ENCODE peak calls at places on chromosomes 6 and 20, in four cellular contexts. C is CD8-positive, alpha-beta memory T cell; E is mesendoderm; J is fibroblast of lung. A is an unnamed sample.

GRCh38 chr6:20292905-20293304 is 80.6 kb upstream of the MBOAT1 start:
- DNase-seq in J (no peak), C (no peak), E (no peak), A (no peak)

GRCh38 chr6:30500421-30501069 is 11.2 kb downstream of the HLA-E start:
- DNase-seq in C (no peak), J (peak; percentile 13), E (no peak), A (no peak)

GRCh38 chr20:54132612-54133433 is 41.0 kb downstream of the CYP24A1 start:
- DNase-seq in E (peak; percentile 82), J (peak; percentile 99), C (no peak), A (peak; percentile 98)

GRCh38 chr6:167662881-167663205 is 163.9 kb upstream of the AFDN start:
- DNase-seq in C (no peak), J (no peak), E (no peak), A (no peak)

GRCh38 chr6:18632670-18633410 is 245.7 kb downstream of the RNF144B start:
- DNase-seq in C (no peak), J (peak; percentile 41), E (peak; percentile 14), A (no peak)

GRCh38 chr6:21785162-21785561 is 191.6 kb downstream of the SOX4 start:
- DNase-seq in E (no peak), J (no peak), C (no peak), A (no peak)

GRCh38 chr6:168985705-168986104 is 267.9 kb downstream of the THBS2 start:
- DNase-seq in J (no peak), E (no peak), C (no peak), A (no peak)

GRCh38 chr6:47478233-47479155 is 905 bp downstream of the CD2AP start:
- DNase-seq in E (peak; percentile 73), J (peak; percentile 36), C (peak; percentile 34), A (no peak)

GRCh38 chr20:43477193-43477592 is 19.5 kb downstream of the SRSF6 start:
- DNase-seq in C (no peak), J (no peak), E (no peak), A (no peak)

GRCh38 chr6:41595166-41595565 is 43.1 kb upstream of the MDFI start:
- DNase-seq in J (no peak), C (no peak), E (no peak), A (no peak)

GRCh38 chr20:58231678-58232077 is 3.2 kb upstream of the ANKRD60 start:
- DNase-seq in C (no peak), J (no peak), E (peak; percentile 53), A (no peak)

GRCh38 chr20:58228484-58229197 is at the start of gene ANKRD60:
- DNase-seq in J (peak; percentile 78), E (peak; percentile 74), C (peak; percentile 86), A (peak; percentile 66)

GRCh38 chr20:58227391-58228102 is 906 bp downstream of the ANKRD60 start:
- DNase-seq in C (no peak), E (no peak), J (no peak), A (no peak)

GRCh38 chr20:58228103-58228483 is 360 bp downstream of the ANKRD60 start:
- DNase-seq in E (no peak), J (no peak), C (no peak), A (no peak)

GRCh38 chr20:58229198-58229802 is 847 bp upstream of the ANKRD60 start:
- DNase-seq in C (no peak), E (peak; percentile 73), J (peak; percentile 56), A (no peak)
- H3K4me3 ChIP-seq in C (no peak overlapping the region), E (peak overlapping the region; percentile 23), J (no peak overlapping the region), A (peak overlapping the region; percentile 52)

DNA sequence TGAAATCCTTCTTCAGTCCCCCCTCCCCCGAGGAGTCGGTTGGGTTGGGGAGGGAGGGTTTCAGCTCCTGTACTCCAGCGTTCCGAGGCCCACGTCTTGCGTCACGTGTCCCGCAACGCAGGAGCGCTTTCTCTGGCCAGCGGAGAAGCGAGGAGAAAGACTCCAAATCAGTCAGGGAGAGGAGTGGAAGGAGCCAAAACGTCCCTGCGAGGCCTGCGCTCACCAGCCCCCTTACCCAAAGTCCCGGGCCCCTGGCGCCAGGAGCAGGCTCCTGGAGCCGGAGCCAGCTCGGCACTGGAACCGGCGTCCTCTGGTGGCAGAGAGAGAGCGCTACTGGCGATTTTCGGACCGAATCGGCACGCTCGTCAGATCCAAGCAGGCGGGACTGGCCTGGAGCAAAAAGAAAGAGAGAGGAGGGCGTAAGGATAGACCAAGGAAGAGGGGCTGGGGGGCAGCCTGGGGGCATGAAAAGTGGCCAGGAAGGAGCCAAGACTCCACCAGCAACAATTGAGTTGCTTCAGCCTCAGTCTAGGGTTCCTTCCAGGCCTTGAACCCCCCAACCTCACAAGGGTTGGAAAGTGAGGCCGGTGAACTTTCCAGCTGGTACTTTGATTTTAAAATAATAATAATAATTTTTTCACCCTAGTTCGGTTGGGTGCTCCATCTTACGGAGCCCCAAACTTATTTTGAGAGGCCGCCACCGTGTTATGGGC is at the start of gene GNAS:
- DNase-seq in E (peak; percentile 92), J (peak; percentile 56), C (no peak), A (peak; percentile 14)
- H3K4me3 ChIP-seq in E (peak within 1 kb of the TSS; percentile 10), J (peak within 1 kb of the TSS; percentile 44), C (peak within 1 kb of the TSS; percentile 65), A (peak within 1 kb of the TSS; percentile 69)

DNA sequence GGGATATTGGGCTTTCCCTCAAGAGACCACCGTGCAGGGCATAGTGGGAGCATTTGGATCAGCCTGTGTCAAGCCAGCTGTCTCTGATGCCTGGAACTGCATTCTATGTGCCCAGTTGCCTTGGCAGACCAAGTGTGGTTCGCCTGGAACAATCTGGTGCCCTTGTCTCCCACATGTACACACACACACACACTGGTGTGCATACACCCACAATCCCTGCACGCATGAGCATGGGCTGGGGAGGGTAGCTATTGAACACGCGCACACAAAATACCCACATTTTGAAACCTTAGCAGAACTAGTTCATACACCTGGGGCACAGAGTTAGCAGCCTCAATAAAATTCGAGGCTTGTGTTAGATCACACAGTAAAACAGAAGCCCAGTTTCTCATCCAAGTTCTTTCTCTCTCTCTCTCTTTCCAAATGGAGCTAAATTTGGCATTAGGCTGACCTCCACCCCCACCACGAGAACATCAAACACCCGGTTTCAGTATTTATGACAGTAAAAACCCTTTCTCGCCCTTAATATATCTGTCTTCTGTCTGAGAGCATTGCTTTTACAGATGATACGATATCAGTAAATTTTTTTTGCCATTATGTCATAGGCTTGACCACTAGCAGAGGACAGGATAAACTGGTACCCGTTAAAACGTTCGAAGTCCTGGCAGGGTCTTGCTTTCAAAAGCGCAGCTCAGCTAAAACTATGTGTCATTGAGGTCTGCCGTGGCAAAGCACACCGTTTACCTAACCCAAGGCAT is 18.2 kb upstream of the NFATC2 start:
- DNase-seq in C (no peak), J (peak; percentile 36), E (no peak), A (no peak)
- H3K4me3 ChIP-seq in C (no peak overlapping the region), J (peak overlapping the region; percentile 32), E (no peak overlapping the region), A (peak overlapping the region; percentile 58)

GRCh38 chr20:4063631-4064030 is 48.3 kb upstream of the RNF24 start:
- DNase-seq in C (no peak), E (peak; percentile 67), J (peak; percentile 79), A (no peak)

GRCh38 chr20:4062721-4063606 is 47.6 kb upstream of the RNF24 start:
- DNase-seq in E (no peak), J (no peak), C (no peak), A (no peak)

GRCh38 chr20:4065405-4065841 is 50.1 kb upstream of the RNF24 start:
- DNase-seq in J (peak; percentile 87), E (no peak), C (no peak), A (peak; percentile 99)

GRCh38 chr20:4066551-4066950 is 51.2 kb upstream of the RNF24 start:
- DNase-seq in J (no peak), E (no peak), C (no peak), A (no peak)

GRCh38 chr20:4064118-4064962 is 49.0 kb upstream of the RNF24 start:
- DNase-seq in E (peak; percentile 65), J (peak; percentile 92), C (no peak), A (peak; percentile 97)
- H3K4me3 ChIP-seq in E (no peak overlapping the region), J (no peak overlapping the region), C (no peak overlapping the region), A (no peak overlapping the region)

GRCh38 chr6:138162104-138162946 is 586 bp downstream of the ARFGEF3 start:
- DNase-seq in J (peak; percentile 4), C (no peak), E (peak; percentile 43), A (no peak)

GRCh38 chr6:138161434-138162103 is at the start of gene ARFGEF3:
- DNase-seq in J (peak; percentile 38), E (peak; percentile 65), C (peak; percentile 11), A (no peak)

GRCh38 chr6:138161118-138161433 is 663 bp upstream of the ARFGEF3 start:
- DNase-seq in J (no peak), C (no peak), E (peak; percentile 40), A (no peak)

GRCh38 chr6:138160329-138161117 is 1.2 kb upstream of the ARFGEF3 start:
- DNase-seq in J (no peak), C (no peak), E (peak; percentile 4), A (no peak)

DNA sequence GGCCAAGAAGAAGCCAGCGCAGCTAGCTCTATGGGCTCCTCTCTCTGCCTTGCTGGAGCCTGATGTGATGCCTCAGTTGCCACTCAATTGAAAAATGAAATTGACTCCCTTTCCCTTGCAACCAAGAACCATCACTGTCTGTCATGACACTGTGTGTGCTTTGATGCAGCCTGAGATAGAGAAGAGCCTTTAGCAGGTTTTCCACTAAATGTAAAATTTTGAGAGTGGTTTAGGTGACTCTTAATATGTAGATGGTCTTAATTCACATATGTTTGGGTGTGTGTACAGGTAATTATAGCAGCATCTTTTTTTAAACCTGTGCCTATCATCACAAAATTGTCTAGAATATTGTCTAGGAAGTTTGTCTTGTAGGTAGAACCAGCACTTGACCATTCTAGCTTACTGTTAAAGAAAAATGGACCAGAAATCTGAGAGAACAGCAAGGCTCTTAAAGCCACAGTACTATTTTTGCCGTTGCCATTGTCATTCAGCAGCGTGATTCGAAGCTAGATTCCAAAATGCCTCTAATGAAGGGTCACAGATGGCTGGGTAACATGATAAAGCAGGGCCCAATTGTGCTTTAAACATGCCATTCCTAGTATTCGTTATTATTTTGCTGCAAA is 1.3 kb downstream of the ARFGEF3 start:
- DNase-seq in C (no peak), J (no peak), E (no peak), A (no peak)
- H3K4me3 ChIP-seq in C (no peak overlapping the region), J (no peak overlapping the region), E (no peak overlapping the region), A (peak overlapping the region; percentile 71)

DNA sequence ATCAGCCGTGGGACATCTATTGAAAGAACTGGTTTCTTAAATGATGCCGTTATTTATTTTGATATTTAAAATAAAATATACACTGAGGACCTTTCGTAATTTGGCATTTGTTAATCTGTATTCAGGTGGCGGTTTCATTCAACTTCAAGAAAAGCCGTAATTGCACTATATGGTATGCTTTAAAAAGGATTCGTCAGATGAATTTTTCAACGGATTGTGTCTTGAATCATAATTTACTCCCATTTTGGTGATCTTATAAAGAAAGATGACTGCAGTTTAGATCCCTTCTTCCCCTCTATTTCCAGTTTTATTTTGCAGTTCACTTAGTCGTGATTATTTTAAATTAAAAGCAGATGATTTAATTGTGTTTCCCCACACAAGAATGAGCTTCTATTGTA is 761 bp downstream of the KLHL32 start:
- DNase-seq in C (no peak), E (no peak), J (no peak), A (no peak)
- H3K4me3 ChIP-seq in C (peak overlapping the region; percentile 90), E (no peak overlapping the region), J (no peak overlapping the region), A (no peak overlapping the region)

DNA sequence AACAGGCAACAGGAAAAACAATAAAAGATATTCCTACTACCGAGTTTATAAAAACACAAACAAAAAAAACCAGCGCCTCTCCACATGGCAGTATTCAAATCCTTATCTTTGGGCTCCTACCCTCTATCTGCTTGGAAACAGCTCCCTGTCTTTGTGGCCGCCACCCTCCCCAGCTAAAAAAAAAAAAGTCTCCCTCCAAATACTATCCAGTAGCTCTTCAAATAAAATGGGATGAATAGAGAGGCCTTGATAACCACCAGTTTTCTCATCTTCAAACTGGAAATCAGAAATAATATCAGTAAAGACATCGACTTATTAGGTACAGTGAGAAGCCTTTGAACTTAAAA is 96.2 kb downstream of the PSMG4 start:
- DNase-seq in J (no peak), E (no peak), C (no peak), A (no peak)
- H3K4me3 ChIP-seq in J (no peak overlapping the region), E (no peak overlapping the region), C (no peak overlapping the region), A (no peak overlapping the region)

A was measured in skeletal muscle cell.